ENCODE peak calls at places on chromosomes 4 and X, in six cellular contexts. P is right lobe of liver, J is dorsolateral prefrontal cortex, X is OCI-LY7, D is heart right ventricle, W is K562. Q is an unnamed sample.
A peak's percentile ranks its signal among the peaks of the same experiment; 100 is the strongest.

GRCh38 chr4:108240356-108240755 is 71.6 kb upstream of the LEF1 start:
- DNase-seq in P (no peak), J (no peak), X (no peak), D (no peak), W (no peak), Q (no peak)

GRCh38 chr4:77360451-77360850 is 203.4 kb downstream of the CCNG2 start:
- DNase-seq in P (no peak), J (no peak), X (no peak), D (no peak), W (no peak), Q (no peak)

GRCh38 chrX:142994988-142995387 is 30.7 kb upstream of the SPANXN4 start:
- DNase-seq in P (no peak), J (no peak), X (no peak), D (no peak), W (no peak), Q (no peak)

GRCh38 chr4:165879581-165879980 is 6.5 kb downstream of the TLL1 start:
- DNase-seq in P (no peak), J (no peak), X (no peak), D (no peak), W (no peak), Q (no peak)

GRCh38 chr4:105520819-105521790 is 31.3 kb upstream of the ARHGEF38 start:
- DNase-seq in P (no peak), J (no peak), X (peak; percentile 39), D (peak; percentile 27), W (peak; percentile 17), Q (no peak)

GRCh38 chr4:106263594-106264330 is 52.2 kb downstream of the TBCK start:
- DNase-seq in P (no peak), J (no peak), X (no peak), D (no peak), W (no peak), Q (no peak)

GRCh38 chr4:106315476-106315967 is 487 bp downstream of the TBCK start:
- DNase-seq in P (no peak), J (no peak), X (peak; percentile 37), D (no peak), W (peak; percentile 25), Q (no peak)

GRCh38 chr4:188930822-188931221 is 791.6 kb downstream of the TRIML1 start:
- DNase-seq in P (no peak), J (no peak), X (peak; percentile 1), D (no peak), W (no peak), Q (no peak)

GRCh38 chr4:175891863-175892262 is 79.8 kb upstream of the GPM6A start:
- DNase-seq in P (no peak), J (no peak), X (peak; percentile 68), D (no peak), W (no peak), Q (no peak)

GRCh38 chr4:185504098-185505047 is 30.9 kb downstream of the PDLIM3 start:
- DNase-seq in P (peak; percentile 83), J (no peak), X (no peak), D (peak; percentile 88), W (peak; percentile 47), Q (peak; percentile 28)

GRCh38 chr4:82934441-82934840 is 33.9 kb downstream of the THAP9 start:
- DNase-seq in P (no peak), J (no peak), X (no peak), D (no peak), W (no peak), Q (no peak)

DNA sequence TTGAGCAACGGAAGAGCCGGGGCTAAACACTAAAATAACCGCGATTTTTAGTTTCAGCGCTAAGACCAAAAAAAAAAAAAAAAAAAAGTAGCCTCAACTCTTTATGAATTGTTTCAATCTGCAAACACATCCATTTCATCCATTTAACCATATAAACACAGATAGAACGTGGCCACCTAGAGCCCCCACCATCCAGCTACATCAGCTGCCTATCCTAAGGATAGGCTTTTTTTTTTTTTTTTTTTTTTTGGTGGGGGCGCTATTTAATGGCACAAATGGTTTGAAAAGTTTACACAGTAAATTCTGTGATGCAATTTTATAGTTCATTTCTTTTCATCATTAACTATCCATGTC is 492 bp upstream of the HDAC8 start:
- DNase-seq in P (no peak), J (no peak), X (no peak), D (no peak), W (peak; percentile 16), Q (no peak)
- H3K27ac ChIP-seq in P (no peak overlapping the region), J (peak overlapping the region; percentile 76), X (peak overlapping the region; percentile 39), D (no peak overlapping the region), W (peak overlapping the region; percentile 14), Q (peak overlapping the region; percentile 76)

DNA sequence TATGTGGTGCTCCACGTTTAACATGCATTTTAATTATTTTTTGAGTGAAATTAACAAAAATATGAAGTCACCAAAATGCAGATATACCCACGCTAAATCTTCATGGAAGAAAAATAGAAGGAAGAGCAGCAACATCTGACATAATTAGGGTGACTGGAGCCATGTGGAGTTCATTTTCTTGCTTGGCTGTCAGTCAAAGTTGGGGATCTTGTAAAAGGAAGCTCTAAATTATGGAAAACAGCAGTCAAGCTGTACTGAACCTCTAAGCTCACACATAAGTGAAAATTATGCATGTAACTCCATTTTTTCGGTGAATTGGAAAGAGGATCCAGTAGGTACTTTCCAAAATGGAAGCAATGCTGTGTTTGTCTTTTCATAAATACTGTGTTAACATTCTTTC is 9.7 kb upstream of the PDGFC start:
- DNase-seq in P (no peak), J (no peak), X (no peak), D (no peak), W (no peak), Q (no peak)
- TF ChIP-seq CTCF in P (no peak), J (no peak), X (no peak), D (no peak), W (no peak), Q (no peak)

GRCh38 chrX:130637591-130637990 is 235.8 kb downstream of the RBMX2 start:
- DNase-seq in P (no peak), J (no peak), X (no peak), D (no peak), W (no peak), Q (no peak)
- H3K27ac ChIP-seq in P (no peak overlapping the region), J (no peak overlapping the region), X (no peak overlapping the region), D (no peak overlapping the region), W (no peak overlapping the region), Q (no peak overlapping the region)

GRCh38 chrX:136629084-136629750 is 18.7 kb upstream of the CD40LG start:
- DNase-seq in P (no peak), J (no peak), X (no peak), D (no peak), W (no peak), Q (no peak)

GRCh38 chrX:136627381-136627780 is 20.6 kb upstream of the CD40LG start:
- DNase-seq in P (no peak), J (no peak), X (no peak), D (no peak), W (no peak), Q (no peak)

GRCh38 chrX:136635235-136635634 is 12.7 kb upstream of the CD40LG start:
- DNase-seq in P (no peak), J (no peak), X (no peak), D (no peak), W (no peak), Q (no peak)

GRCh38 chrX:136626237-136626636 is 21.7 kb upstream of the CD40LG start:
- DNase-seq in P (no peak), J (no peak), X (no peak), D (no peak), W (no peak), Q (no peak)

DNA sequence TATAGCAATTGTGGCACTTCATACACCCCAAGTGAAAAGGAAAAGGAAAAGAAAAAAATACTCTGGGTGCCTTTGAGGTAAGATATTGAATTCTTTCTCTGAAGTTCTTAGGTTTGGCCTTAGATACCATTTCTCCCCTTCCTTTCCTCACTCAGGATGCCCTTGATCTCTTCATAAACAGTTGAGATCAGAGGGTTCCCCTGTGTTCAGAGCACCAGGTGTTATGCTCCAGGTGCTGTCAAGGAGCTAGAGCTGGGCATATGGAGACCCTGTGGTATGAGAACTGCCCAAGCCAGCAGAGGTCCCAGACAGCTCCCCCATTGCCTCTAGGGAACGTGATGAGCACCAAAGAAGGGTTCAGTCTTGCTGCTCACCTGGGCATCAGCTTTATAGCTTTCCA is 17.1 kb upstream of the CD40LG start:
- DNase-seq in P (no peak), J (no peak), X (no peak), D (no peak), W (no peak), Q (no peak)
- TF ChIP-seq CTCF in P (no peak), J (no peak), X (no peak), D (no peak), W (no peak), Q (no peak)

Q was measured in thoracic aorta.